ENCODE peak calls at places on chromosome 9, in nine cellular contexts. P is SW 1271; L is PC-3; B is T1000; Y is mammary epithelial cell; I is activated effector memory CD4-positive, alpha-beta T cell treated with Interleukin-2 at 50 U/mL for 16 hours; D is MCF 10A; Z is hypothalamus; O is stimulated activated CD4-positive, alpha-beta T cell treated with anti-CD3 and anti-CD28 coated beads, TNF-alpha, amount 100 ng/mL, for 4 hours. J is an unnamed sample.
A peak's percentile ranks its signal among the peaks of the same experiment; 100 is the strongest.

GRCh38 chr9:84340535-84340934 is at the start of gene SLC28A3:
- DNase-seq in O (no peak), D (peak; percentile 64), I (no peak), L (no peak), Y (peak; percentile 39), P (no peak), B (no peak), Z (no peak), J (peak; percentile 56)

GRCh38 chr9:6054280-6055099 is 39.1 kb upstream of the RANBP6 start:
- DNase-seq in I (peak; percentile 15), Y (peak; percentile 60), B (peak; percentile 10), O (peak; percentile 18), D (peak; percentile 76), Z (no peak), L (peak; percentile 81), P (peak; percentile 7), J (no peak)

GRCh38 chr9:25716220-25716872 is 38.1 kb upstream of the TUSC1 start:
- DNase-seq in P (no peak), O (no peak), L (peak; percentile 72), Z (no peak), D (peak; percentile 80), I (no peak), Y (peak; percentile 44), B (no peak), J (peak; percentile 53)

GRCh38 chr9:92147030-92147853 is 32.0 kb upstream of the SPTLC1 start:
- DNase-seq in I (no peak), D (peak; percentile 94), O (no peak), Z (no peak), B (peak; percentile 82), L (peak; percentile 70), P (no peak), Y (peak; percentile 90), J (peak; percentile 85)

GRCh38 chr9:98256632-98257218 is 1.3 kb upstream of the TBC1D2 start:
- DNase-seq in I (peak; percentile 22), D (no peak), Y (no peak), P (no peak), Z (no peak), B (no peak), L (no peak), O (no peak), J (no peak)

GRCh38 chr9:136088481-136088938 is 6.6 kb downstream of the NACC2 start:
- DNase-seq in Y (no peak), B (no peak), I (no peak), O (no peak), Z (no peak), P (no peak), L (no peak), D (no peak), J (no peak)

GRCh38 chr9:84670106-84670800 is 724 bp downstream of the NTRK2 start:
- DNase-seq in P (no peak), L (no peak), Y (no peak), B (no peak), I (no peak), O (no peak), Z (peak; percentile 10), D (no peak), J (no peak)

GRCh38 chr9:91913986-91914385 is 36.0 kb downstream of the ROR2 start:
- DNase-seq in D (no peak), Z (no peak), L (no peak), O (no peak), P (no peak), B (no peak), I (no peak), Y (no peak), J (no peak)

GRCh38 chr9:123450096-123450495 is 94.1 kb downstream of the CRB2 start:
- DNase-seq in B (no peak), Y (no peak), L (no peak), O (no peak), P (no peak), Z (no peak), D (no peak), I (no peak), J (no peak)

GRCh38 chr9:37271679-37272078 is 150.8 kb upstream of the GRHPR start:
- DNase-seq in D (no peak), L (no peak), P (no peak), Y (no peak), I (no peak), B (no peak), Z (no peak), O (no peak), J (no peak)

GRCh38 chr9:133492061-133493021 is 13.4 kb upstream of the SLC2A6 start:
- DNase-seq in O (no peak), Y (peak; percentile 14), Z (no peak), L (no peak), P (no peak), D (no peak), I (no peak), B (no peak), J (peak; percentile 40)

GRCh38 chr9:109346904-109347303 is 26.0 kb upstream of the EPB41L4B start:
- DNase-seq in O (no peak), Y (no peak), L (no peak), B (no peak), P (no peak), Z (no peak), I (no peak), D (no peak), J (no peak)

GRCh38 chr9:99104459-99105151 is at the start of gene TGFBR1:
- DNase-seq in O (peak; percentile 90), P (peak; percentile 83), I (peak; percentile 93), Z (peak; percentile 91), D (peak; percentile 89), Y (peak; percentile 89), L (peak; percentile 88), B (peak; percentile 89), J (peak; percentile 86)

GRCh38 chr9:77013186-77013931 is 6.1 kb upstream of the FOXB2 start:
- DNase-seq in L (no peak), I (no peak), Z (no peak), B (no peak), Y (no peak), O (no peak), P (no peak), D (no peak), J (no peak)

GRCh38 chr9:88684046-88684445 is 149.1 kb downstream of the NXNL2 start:
- DNase-seq in P (no peak), O (no peak), I (no peak), Z (no peak), D (no peak), B (no peak), L (no peak), Y (no peak), J (no peak)

GRCh38 chr9:97349400-97349799 is 41.9 kb downstream of the CCDC180 start:
- DNase-seq in Z (no peak), O (no peak), Y (no peak), L (no peak), I (no peak), P (no peak), B (no peak), D (no peak), J (no peak)

GRCh38 chr9:122382901-122383850 is 12.4 kb downstream of the PTGS1 start:
- DNase-seq in I (no peak), Z (no peak), B (no peak), D (peak; percentile 60), L (no peak), Y (no peak), P (no peak), O (no peak), J (peak; percentile 71)

GRCh38 chr9:7549261-7549660 is 250.3 kb downstream of the DMAC1 start:
- DNase-seq in Z (no peak), P (no peak), L (no peak), I (no peak), Y (no peak), D (no peak), O (no peak), B (no peak), J (no peak)

GRCh38 chr9:99385215-99385614 is 163.1 kb downstream of the SEC61B start:
- DNase-seq in D (peak; percentile 26), P (no peak), I (no peak), Y (no peak), B (no peak), L (no peak), Z (no peak), O (no peak), J (no peak)